ENCODE peak calls at places on chromosomes 7 and 10, in four cellular contexts. O is GM19239, M is GM13976, C is neural progenitor cell. G is an unnamed sample.

GRCh38 chr7:149720372-149721083 is 52.9 kb downstream of the ZNF467 start:
- DNase-seq in O (no peak), M (peak), C (no peak), G (peak)

GRCh38 chr7:49783446-49783845 is 10.0 kb downstream of the VWC2 start:
- DNase-seq in O (no peak), M (no peak), C (no peak), G (no peak)

GRCh38 chr10:35352508-35352907 is 16.2 kb downstream of the CCNY start:
- DNase-seq in O (no peak), M (no peak), C (no peak), G (peak)

GRCh38 chr7:151491859-151492258 is 27.8 kb downstream of the RHEB start:
- DNase-seq in O (no peak), M (no peak), C (no peak), G (no peak)

GRCh38 chr7:151386301-151387160 is 23.3 kb downstream of the WDR86 start:
- DNase-seq in O (no peak), M (no peak), C (no peak), G (no peak)

GRCh38 chr7:29443552-29443951 is 120.1 kb upstream of the PRR15 start:
- DNase-seq in O (no peak), M (no peak), C (no peak), G (no peak)

GRCh38 chr7:101900103-101900502 is 82.7 kb downstream of the CUX1 start:
- DNase-seq in O (no peak), M (no peak), C (no peak), G (no peak)

GRCh38 chr7:95537483-95537882 is 51.7 kb downstream of the ASB4 start:
- DNase-seq in O (no peak), M (no peak), C (no peak), G (no peak)

GRCh38 chr10:43041422-43042342 is 35.2 kb upstream of the RET start:
- DNase-seq in O (no peak), M (no peak), C (no peak), G (no peak)

GRCh38 chr7:121624922-121625321 is 228.8 kb upstream of the FAM3C start:
- DNase-seq in O (no peak), M (no peak), C (no peak), G (no peak)

GRCh38 chr7:2219136-2219535 is 13.6 kb downstream of the MAD1L1 start:
- DNase-seq in O (no peak), M (no peak), C (no peak), G (no peak)